ENCODE peak calls at places on chromosomes 13 and 19, in ten cellular contexts. A is SK-N-SH, H is upper lobe of left lung, L is A549, U is stomach, M is ovary, Z is transverse colon, J is GM12878, D is esophagus muscularis mucosa, P is K562. W is an unnamed sample.

GRCh38 chr19:45981350-45981749 is 7.7 kb upstream of the NOVA2 start:
- DNase-seq in A (no peak), H (no peak), L (no peak), U (no peak), M (no peak), Z (no peak), J (no peak), D (no peak), P (no peak), W (no peak)

GRCh38 chr13:96112936-96113335 is 23.0 kb downstream of the HS6ST3 start:
- DNase-seq in A (no peak), H (no peak), L (no peak), U (no peak), M (no peak), Z (no peak), J (no peak), D (no peak), P (no peak), W (no peak)

GRCh38 chr13:114228176-114228575 is 6.5 kb upstream of the CDC16 start:
- DNase-seq in A (no peak), H (no peak), L (no peak), U (no peak), M (no peak), Z (no peak), J (no peak), D (no peak), P (no peak), W (no peak)

GRCh38 chr13:74465279-74465678 is 331.1 kb upstream of the KLF12 start:
- DNase-seq in A (no peak), H (no peak), L (no peak), U (no peak), M (no peak), Z (no peak), J (no peak), D (no peak), P (no peak), W (no peak)

GRCh38 chr13:86795858-86796257 is 875.3 kb upstream of the SLITRK5 start:
- DNase-seq in A (no peak), H (no peak), L (no peak), U (no peak), M (no peak), Z (no peak), J (no peak), D (no peak), P (no peak), W (no peak)

GRCh38 chr19:11418166-11418517 is 972 bp downstream of the RGL3 start:
- DNase-seq in A (peak; percentile 42), H (no peak), L (no peak), U (no peak), M (no peak), Z (no peak), J (no peak), D (no peak), P (no peak), W (no peak)

GRCh38 chr19:29988351-29988750 is 46.3 kb downstream of the URI1 start:
- DNase-seq in A (no peak), H (no peak), L (no peak), U (no peak), M (no peak), Z (no peak), J (no peak), D (no peak), P (peak; percentile 83), W (no peak)

GRCh38 chr19:7868671-7869452 is 5.3 kb downstream of the PRR36 start:
- DNase-seq in A (peak; percentile 61), H (peak; percentile 83), L (peak; percentile 91), U (peak; percentile 84), M (peak; percentile 78), Z (peak; percentile 83), J (peak; percentile 13), D (no peak), P (peak; percentile 94), W (no peak)

GRCh38 chr19:46297700-46298476 is 1.0 kb downstream of the HIF3A start:
- DNase-seq in A (peak; percentile 55), H (peak; percentile 67), L (no peak), U (peak; percentile 50), M (peak; percentile 87), Z (peak; percentile 69), J (no peak), D (peak; percentile 97), P (peak; percentile 20), W (peak; percentile 54)

GRCh38 chr19:48553676-48554384 is 1.9 kb downstream of the SULT2B1 start:
- DNase-seq in A (peak; percentile 67), H (peak; percentile 61), L (peak; percentile 99), U (peak; percentile 45), M (no peak), Z (peak; percentile 50), J (no peak), D (no peak), P (peak; percentile 83), W (no peak)

GRCh38 chr13:77752512-77753069 is 55.1 kb downstream of the SLAIN1 start:
- DNase-seq in A (no peak), H (no peak), L (no peak), U (no peak), M (no peak), Z (no peak), J (no peak), D (no peak), P (no peak), W (no peak)

GRCh38 chr13:109569938-109570711 is 216.3 kb downstream of the IRS2 start:
- DNase-seq in A (no peak), H (no peak), L (no peak), U (peak; percentile 44), M (no peak), Z (no peak), J (peak; percentile 8), D (no peak), P (no peak), W (no peak)

GRCh38 chr19:13015361-13016231 is 20.3 kb downstream of the NFIX start:
- DNase-seq in A (no peak), H (no peak), L (no peak), U (no peak), M (peak; percentile 50), Z (no peak), J (no peak), D (no peak), P (no peak), W (no peak)

GRCh38 chr19:1590641-1591397 is 1.8 kb downstream of the MBD3 start:
- DNase-seq in A (peak; percentile 74), H (no peak), L (peak; percentile 33), U (no peak), M (no peak), Z (peak; percentile 32), J (no peak), D (no peak), P (peak; percentile 69), W (no peak)

GRCh38 chr13:50236898-50237318 is 221.7 kb downstream of the KCNRG start:
- DNase-seq in A (no peak), H (no peak), L (no peak), U (no peak), M (no peak), Z (no peak), J (peak; percentile 78), D (no peak), P (no peak), W (no peak)

GRCh38 chr19:3159565-3159964 is 19.0 kb upstream of the S1PR4 start:
- DNase-seq in A (no peak), H (no peak), L (no peak), U (no peak), M (no peak), Z (no peak), J (no peak), D (no peak), P (no peak), W (no peak)
- H3K27ac ChIP-seq in A (no peak overlapping the region), H (no peak overlapping the region), L (no peak overlapping the region), U (no peak overlapping the region), M (no peak overlapping the region), Z (no peak overlapping the region), J (no peak overlapping the region), D (no peak overlapping the region), P (no peak overlapping the region), W (no peak overlapping the region)

DNA sequence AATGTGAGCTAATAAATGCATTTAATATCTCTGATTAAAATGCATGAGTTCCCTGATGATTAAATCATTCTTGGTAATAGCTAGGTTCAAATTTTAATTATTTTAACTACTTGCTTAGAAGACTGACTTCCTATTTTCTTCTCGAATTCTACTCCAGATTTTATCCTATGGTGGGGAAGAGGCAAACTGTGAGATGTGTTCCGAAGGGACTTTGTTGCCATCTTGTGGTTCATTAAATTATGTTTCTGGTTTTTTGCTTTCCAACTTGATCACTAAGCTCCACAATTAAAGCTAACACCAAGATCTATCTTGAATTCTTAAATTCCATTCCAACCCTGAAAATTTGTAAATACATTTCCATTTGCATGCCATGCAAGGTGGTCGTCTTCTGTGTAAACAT is 538.4 kb upstream of the PCDH20 start:
- DNase-seq in A (peak; percentile 14), H (no peak), L (peak; percentile 20), U (no peak), M (no peak), Z (no peak), J (no peak), D (no peak), P (no peak), W (no peak)
- TF ChIP-seq CTCF in A (peak; percentile 51), H (no peak), L (peak; percentile 39), U (no peak), M (no peak), Z (no peak), J (no peak), D (no peak), P (no peak), W (no peak)

GRCh38 chr19:33644284-33644836 is 22.6 kb downstream of the CHST8 start:
- DNase-seq in A (no peak), H (no peak), L (no peak), U (no peak), M (no peak), Z (no peak), J (no peak), D (no peak), P (no peak), W (no peak)
- TF ChIP-seq EP300 in A (no peak), H (no peak), L (no peak), U (no peak), M (no peak), Z (no peak), J (no peak), D (no peak), P (no peak), W (no peak)

GRCh38 chr13:99129951-99130350 is 70.7 kb upstream of the UBAC2 start:
- DNase-seq in A (no peak), H (no peak), L (no peak), U (no peak), M (no peak), Z (no peak), J (no peak), D (no peak), P (no peak), W (no peak)

GRCh38 chr13:99126821-99127220 is 73.8 kb upstream of the UBAC2 start:
- DNase-seq in A (no peak), H (no peak), L (no peak), U (no peak), M (no peak), Z (no peak), J (no peak), D (no peak), P (no peak), W (no peak)

GRCh38 chr13:99132295-99132835 is 68.3 kb upstream of the UBAC2 start:
- DNase-seq in A (no peak), H (no peak), L (no peak), U (no peak), M (no peak), Z (no peak), J (no peak), D (no peak), P (no peak), W (no peak)

GRCh38 chr13:99131410-99131809 is 69.2 kb upstream of the UBAC2 start:
- DNase-seq in A (no peak), H (no peak), L (no peak), U (no peak), M (no peak), Z (no peak), J (no peak), D (no peak), P (no peak), W (no peak)

GRCh38 chr13:99129050-99129449 is 71.6 kb upstream of the UBAC2 start:
- DNase-seq in A (no peak), H (no peak), L (no peak), U (no peak), M (no peak), Z (no peak), J (no peak), D (no peak), P (no peak), W (no peak)
- H3K27ac ChIP-seq in A (no peak overlapping the region), H (no peak overlapping the region), L (no peak overlapping the region), U (no peak overlapping the region), M (no peak overlapping the region), Z (no peak overlapping the region), J (no peak overlapping the region), D (no peak overlapping the region), P (no peak overlapping the region), W (no peak overlapping the region)

W was measured in tibial nerve.